ENCODE peak calls at places on chromosomes 2 and 18, in four cellular contexts. One of them, this sample, is unnamed.

GRCh38 chr2:197208029-197208428 is 102.6 kb downstream of the ANKRD44 start:
- DNase-seq in mammary epithelial cell: no peak
- DNase-seq in PC-3: no peak
- DNase-seq in colonic mucosa: no peak
- DNase-seq in this sample: no peak

GRCh38 chr18:57142361-57142760 is 4.5 kb upstream of the BOD1L2 start:
- DNase-seq in colonic mucosa: no peak
- DNase-seq in PC-3: no peak
- DNase-seq in mammary epithelial cell: no peak
- DNase-seq in this sample: no peak

GRCh38 chr18:57738078-57738477 is 65.0 kb downstream of the ATP8B1 start:
- DNase-seq in colonic mucosa: no peak
- DNase-seq in mammary epithelial cell: no peak
- DNase-seq in PC-3: no peak
- DNase-seq in this sample: no peak

GRCh38 chr2:19251554-19251953 is 106.9 kb downstream of the OSR1 start:
- DNase-seq in colonic mucosa: no peak
- DNase-seq in PC-3: no peak
- DNase-seq in mammary epithelial cell: no peak
- DNase-seq in this sample: no peak

GRCh38 chr18:73850782-73851181 is 296.9 kb downstream of the FBXO15 start:
- DNase-seq in PC-3: no peak
- DNase-seq in mammary epithelial cell: no peak
- DNase-seq in colonic mucosa: no peak
- DNase-seq in this sample: no peak

GRCh38 chr2:160892204-160892603 is 268.0 kb upstream of the TANK start:
- DNase-seq in colonic mucosa: no peak
- DNase-seq in PC-3: no peak
- DNase-seq in mammary epithelial cell: no peak
- DNase-seq in this sample: no peak

GRCh38 chr2:46299365-46300263 is 2.4 kb downstream of the EPAS1 start:
- DNase-seq in PC-3: peak; percentile 74
- DNase-seq in mammary epithelial cell: peak; percentile 79
- DNase-seq in colonic mucosa: peak; percentile 81
- DNase-seq in this sample: peak; percentile 72

GRCh38 chr2:2775018-2775417 is 443.9 kb upstream of the MYT1L start:
- DNase-seq in mammary epithelial cell: peak; percentile 4
- DNase-seq in colonic mucosa: no peak
- DNase-seq in PC-3: no peak
- DNase-seq in this sample: no peak

GRCh38 chr2:209977386-209978239 is 24.8 kb upstream of the RPE start:
- DNase-seq in mammary epithelial cell: peak; percentile 9
- DNase-seq in colonic mucosa: no peak
- DNase-seq in PC-3: peak; percentile 68
- DNase-seq in this sample: peak; percentile 65

GRCh38 chr2:37775908-37776250 is 104.4 kb upstream of the CDC42EP3 start:
- DNase-seq in mammary epithelial cell: peak; percentile 93
- DNase-seq in colonic mucosa: no peak
- DNase-seq in PC-3: no peak
- DNase-seq in this sample: peak; percentile 32

GRCh38 chr2:196590286-196590685 is 49.2 kb upstream of the CCDC150 start:
- DNase-seq in PC-3: peak; percentile 58
- DNase-seq in colonic mucosa: no peak
- DNase-seq in mammary epithelial cell: no peak
- DNase-seq in this sample: peak; percentile 50

GRCh38 chr2:133420748-133421147 is 147.5 kb downstream of the NCKAP5 start:
- DNase-seq in mammary epithelial cell: no peak
- DNase-seq in colonic mucosa: peak; percentile 20
- DNase-seq in PC-3: no peak
- DNase-seq in this sample: no peak

GRCh38 chr2:45918816-45919655 is 267.6 kb downstream of the PRKCE start:
- DNase-seq in PC-3: no peak
- DNase-seq in mammary epithelial cell: no peak
- DNase-seq in colonic mucosa: no peak
- DNase-seq in this sample: no peak

GRCh38 chr2:47310801-47311560 is 92.0 kb upstream of the MSH2 start:
- DNase-seq in mammary epithelial cell: no peak
- DNase-seq in PC-3: peak; percentile 26
- DNase-seq in colonic mucosa: peak; percentile 65
- DNase-seq in this sample: no peak

GRCh38 chr2:206045251-206045650 is 40.7 kb downstream of the INO80D start:
- DNase-seq in colonic mucosa: no peak
- DNase-seq in PC-3: no peak
- DNase-seq in mammary epithelial cell: peak; percentile 14
- DNase-seq in this sample: no peak

GRCh38 chr18:45456076-45457066 is 158.9 kb upstream of the SLC14A2 start:
- DNase-seq in PC-3: no peak
- DNase-seq in colonic mucosa: no peak
- DNase-seq in mammary epithelial cell: no peak
- DNase-seq in this sample: peak; percentile 43

GRCh38 chr2:168708099-168708498 is 94.3 kb upstream of the NOSTRIN start:
- DNase-seq in colonic mucosa: no peak
- DNase-seq in PC-3: no peak
- DNase-seq in mammary epithelial cell: no peak
- DNase-seq in this sample: no peak

GRCh38 chr2:40734797-40735196 is 282.9 kb upstream of the SLC8A1 start:
- DNase-seq in mammary epithelial cell: no peak
- DNase-seq in PC-3: peak; percentile 70
- DNase-seq in colonic mucosa: no peak
- DNase-seq in this sample: peak; percentile 93

GRCh38 chr2:230602562-230603230 is 109.9 kb upstream of the CAB39 start:
- DNase-seq in mammary epithelial cell: no peak
- DNase-seq in colonic mucosa: no peak
- DNase-seq in PC-3: no peak
- DNase-seq in this sample: no peak

GRCh38 chr18:3596324-3597158 is 146.6 kb downstream of the TGIF1 start:
- DNase-seq in PC-3: peak; percentile 44
- DNase-seq in mammary epithelial cell: peak; percentile 31
- DNase-seq in colonic mucosa: peak; percentile 70
- DNase-seq in this sample: peak; percentile 51

GRCh38 chr18:48428494-48429177 is 19.5 kb upstream of the ZBTB7C start:
- DNase-seq in colonic mucosa: no peak
- DNase-seq in mammary epithelial cell: no peak
- DNase-seq in PC-3: no peak
- DNase-seq in this sample: peak; percentile 24

GRCh38 chr2:7083580-7084509 is 166.6 kb downstream of the RNF144A start:
- DNase-seq in PC-3: peak; percentile 77
- DNase-seq in mammary epithelial cell: peak; percentile 19
- DNase-seq in colonic mucosa: no peak
- DNase-seq in this sample: peak; percentile 74

GRCh38 chr2:232744963-232745362 is 31.4 kb downstream of the KCNJ13 start:
- DNase-seq in PC-3: peak; percentile 79
- DNase-seq in colonic mucosa: no peak
- DNase-seq in mammary epithelial cell: no peak
- DNase-seq in this sample: no peak

GRCh38 chr2:127071901-127072328 is 35.0 kb downstream of the BIN1 start:
- DNase-seq in PC-3: no peak
- DNase-seq in mammary epithelial cell: no peak
- DNase-seq in colonic mucosa: no peak
- DNase-seq in this sample: no peak

GRCh38 chr2:219476605-219477578 is 21.8 kb upstream of the GMPPA start:
- DNase-seq in colonic mucosa: no peak
- DNase-seq in mammary epithelial cell: no peak
- DNase-seq in PC-3: no peak
- DNase-seq in this sample: no peak

GRCh38 chr2:12287220-12287751 is 429.4 kb upstream of the TRIB2 start:
- DNase-seq in colonic mucosa: no peak
- DNase-seq in PC-3: peak; percentile 92
- DNase-seq in mammary epithelial cell: peak; percentile 67
- DNase-seq in this sample: no peak

GRCh38 chr2:50395510-50396300 is 636.2 kb downstream of the NRXN1 start:
- DNase-seq in colonic mucosa: no peak
- DNase-seq in PC-3: no peak
- DNase-seq in mammary epithelial cell: no peak
- DNase-seq in this sample: no peak

GRCh38 chr2:152544626-152545025 is 172.6 kb downstream of the PRPF40A start:
- DNase-seq in mammary epithelial cell: no peak
- DNase-seq in PC-3: no peak
- DNase-seq in colonic mucosa: no peak
- DNase-seq in this sample: no peak

GRCh38 chr18:69659142-69659651 is 258.5 kb downstream of the DOK6 start:
- DNase-seq in PC-3: no peak
- DNase-seq in colonic mucosa: no peak
- DNase-seq in mammary epithelial cell: no peak
- DNase-seq in this sample: no peak

GRCh38 chr18:69655816-69656215 is 255.1 kb downstream of the DOK6 start:
- DNase-seq in mammary epithelial cell: no peak
- DNase-seq in PC-3: no peak
- DNase-seq in colonic mucosa: no peak
- DNase-seq in this sample: no peak

GRCh38 chr18:69658137-69658536 is 257.4 kb downstream of the DOK6 start:
- DNase-seq in mammary epithelial cell: no peak
- DNase-seq in colonic mucosa: no peak
- DNase-seq in PC-3: no peak
- DNase-seq in this sample: no peak
- H3K27ac ChIP-seq in mammary epithelial cell: no peak overlapping the region
- H3K27ac ChIP-seq in colonic mucosa: no peak overlapping the region
- H3K27ac ChIP-seq in PC-3: no peak overlapping the region
- H3K27ac ChIP-seq in this sample: no peak overlapping the region

DNA sequence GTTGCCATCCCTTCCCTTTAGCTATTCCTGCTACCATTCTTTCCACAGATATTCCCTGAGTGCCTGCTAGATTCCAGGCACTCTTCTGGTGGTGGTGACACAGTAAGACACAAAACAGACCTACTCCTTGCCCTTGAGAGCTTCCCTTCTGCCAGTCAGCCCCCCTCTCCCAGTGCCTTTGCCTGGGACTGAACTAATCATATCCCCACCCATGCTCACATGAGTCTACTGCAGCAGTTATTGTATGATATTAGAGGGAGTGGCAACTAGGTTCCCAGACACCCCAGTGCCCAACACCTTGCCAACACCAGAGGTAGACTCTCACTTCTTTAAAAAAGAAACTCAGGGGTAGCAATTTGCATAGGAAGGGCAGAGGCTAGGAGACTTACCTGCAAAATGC is 7.2 kb upstream of the LBH start:
- DNase-seq in PC-3: no peak
- DNase-seq in colonic mucosa: no peak
- DNase-seq in mammary epithelial cell: no peak
- DNase-seq in this sample: no peak
- H3K27ac ChIP-seq in PC-3: no peak overlapping the region
- H3K27ac ChIP-seq in colonic mucosa: no peak overlapping the region
- H3K27ac ChIP-seq in mammary epithelial cell: no peak overlapping the region
- H3K27ac ChIP-seq in this sample: no peak overlapping the region

GRCh38 chr2:207156451-207157161 is 9.1 kb downstream of the KLF7 start:
- DNase-seq in colonic mucosa: no peak
- DNase-seq in PC-3: no peak
- DNase-seq in mammary epithelial cell: no peak
- DNase-seq in this sample: no peak

GRCh38 chr2:207156045-207156444 is 9.7 kb downstream of the KLF7 start:
- DNase-seq in colonic mucosa: no peak
- DNase-seq in mammary epithelial cell: no peak
- DNase-seq in PC-3: no peak
- DNase-seq in this sample: no peak

GRCh38 chr2:207155516-207155915 is 10.2 kb downstream of the KLF7 start:
- DNase-seq in mammary epithelial cell: no peak
- DNase-seq in colonic mucosa: no peak
- DNase-seq in PC-3: no peak
- DNase-seq in this sample: no peak

GRCh38 chr2:207153266-207153990 is 12.3 kb downstream of the KLF7 start:
- DNase-seq in PC-3: peak; percentile 55
- DNase-seq in colonic mucosa: no peak
- DNase-seq in mammary epithelial cell: no peak
- DNase-seq in this sample: no peak

DNA sequence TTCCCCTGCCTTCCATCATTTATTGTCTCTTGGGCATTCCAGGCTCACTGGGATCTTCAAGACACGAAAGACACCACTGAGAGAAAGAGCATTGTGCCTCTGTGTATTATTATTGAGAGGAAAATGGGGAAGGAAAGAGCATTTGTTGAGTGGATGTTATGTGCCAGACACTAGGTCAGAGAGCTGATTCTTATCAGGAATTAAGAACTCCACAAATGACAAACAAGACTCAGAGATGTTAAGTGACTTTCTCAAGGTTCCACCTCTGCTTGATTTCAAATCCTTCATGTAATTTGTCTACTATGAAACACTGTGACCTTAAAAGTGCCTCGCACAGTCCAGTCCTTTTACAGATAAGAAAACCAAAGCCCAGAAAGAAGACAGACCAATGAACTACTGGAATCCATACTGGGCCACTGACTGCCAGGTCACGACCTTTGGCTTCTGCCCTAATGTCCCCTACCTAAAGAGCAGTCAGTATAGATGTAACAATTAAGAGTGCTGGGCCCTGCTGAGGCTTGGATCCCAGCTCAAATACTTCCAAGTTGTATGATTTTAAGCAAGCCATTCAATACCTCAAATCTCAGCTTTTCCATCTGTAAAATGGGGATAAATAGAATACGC is 11.1 kb downstream of the KLF7 start:
- DNase-seq in PC-3: no peak
- DNase-seq in colonic mucosa: no peak
- DNase-seq in mammary epithelial cell: no peak
- DNase-seq in this sample: no peak
- H3K27ac ChIP-seq in PC-3: no peak overlapping the region
- H3K27ac ChIP-seq in colonic mucosa: no peak overlapping the region
- H3K27ac ChIP-seq in mammary epithelial cell: no peak overlapping the region
- H3K27ac ChIP-seq in this sample: peak overlapping the region; percentile 3

GRCh38 chr2:71474116-71474743 is 20.9 kb downstream of the DYSF start:
- DNase-seq in mammary epithelial cell: no peak
- DNase-seq in colonic mucosa: no peak
- DNase-seq in PC-3: peak; percentile 52
- DNase-seq in this sample: no peak
- H3K27ac ChIP-seq in mammary epithelial cell: no peak overlapping the region
- H3K27ac ChIP-seq in colonic mucosa: peak overlapping the region; percentile 27
- H3K27ac ChIP-seq in PC-3: no peak overlapping the region
- H3K27ac ChIP-seq in this sample: no peak overlapping the region

DNA sequence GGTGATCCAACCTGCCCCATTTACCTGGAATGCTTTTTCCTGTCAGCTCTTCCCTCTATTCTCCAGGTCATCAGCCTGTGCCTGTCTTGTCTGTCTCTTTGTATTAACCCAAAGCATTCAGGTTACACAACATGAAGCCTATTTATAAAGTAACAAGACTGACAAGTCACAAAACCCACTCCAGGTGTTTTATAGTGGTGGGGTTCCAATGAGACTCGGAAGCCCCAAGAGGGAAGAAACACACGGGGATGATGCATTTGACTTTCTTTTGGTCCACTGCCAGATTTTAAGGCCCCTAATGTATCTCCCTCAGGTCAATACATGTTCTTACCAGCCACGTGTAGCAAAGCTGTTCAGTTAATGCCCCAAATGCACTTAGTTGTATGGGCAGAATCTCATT is 27.5 kb downstream of the TGFA start:
- DNase-seq in colonic mucosa: no peak
- DNase-seq in mammary epithelial cell: no peak
- DNase-seq in PC-3: no peak
- DNase-seq in this sample: no peak
- H3K27ac ChIP-seq in colonic mucosa: no peak overlapping the region
- H3K27ac ChIP-seq in mammary epithelial cell: peak overlapping the region; percentile 97
- H3K27ac ChIP-seq in PC-3: peak overlapping the region; percentile 99
- H3K27ac ChIP-seq in this sample: no peak overlapping the region

DNA sequence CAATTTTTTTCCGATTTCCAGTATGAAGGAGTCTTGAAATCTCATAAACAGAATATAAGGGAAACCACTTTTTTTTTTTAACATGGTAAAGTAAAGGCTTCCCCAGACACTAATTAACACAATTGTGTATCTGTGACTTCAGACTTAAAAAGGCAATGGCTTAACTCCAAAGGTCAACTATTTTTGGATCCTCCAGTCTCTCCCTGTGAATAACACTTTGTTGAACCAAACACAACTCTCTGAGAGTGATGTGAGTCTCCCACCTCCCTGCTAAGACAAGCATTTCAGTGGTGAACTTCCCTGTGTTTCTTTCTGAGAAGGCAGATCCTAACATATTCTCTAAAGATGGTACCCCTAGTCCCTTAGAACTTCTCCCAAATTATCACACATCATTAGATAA is 219.6 kb upstream of the RBBP8 start:
- DNase-seq in PC-3: no peak
- DNase-seq in mammary epithelial cell: no peak
- DNase-seq in colonic mucosa: no peak
- DNase-seq in this sample: no peak
- H3K27ac ChIP-seq in PC-3: no peak overlapping the region
- H3K27ac ChIP-seq in mammary epithelial cell: no peak overlapping the region
- H3K27ac ChIP-seq in colonic mucosa: no peak overlapping the region
- H3K27ac ChIP-seq in this sample: no peak overlapping the region

This sample was measured in trophoblast cell.